ENCODE peak calls at places on chromosomes 1 and 21, in nine cellular contexts. G, Z, B, C, R, M, A, P and J are unnamed samples. For H3K4me1, the result is how much of the 10 kb centered on the place peaks cover.

GRCh38 chr1:204369006-204369726 is 9.4 kb upstream of the PLEKHA6 start:
- DNase-seq in G (no peak), M (no peak), Z (no peak), B (no peak), A (no peak), R (no peak), P (no peak), C (no peak), J (no peak)

GRCh38 chr1:33070628-33071027 is 10.3 kb upstream of the AZIN2 start:
- DNase-seq in G (no peak), Z (no peak), M (no peak), A (no peak), P (no peak), C (no peak), B (no peak), R (no peak), J (no peak)

GRCh38 chr1:44497422-44498170 is 92.5 kb downstream of the RNF220 start:
- DNase-seq in Z (no peak), B (no peak), A (no peak), G (no peak), R (no peak), C (no peak), P (no peak), M (no peak), J (no peak)

GRCh38 chr1:218743861-218744505 is 398.8 kb downstream of the TGFB2 start:
- DNase-seq in Z (no peak), R (no peak), P (no peak), B (no peak), A (no peak), M (no peak), G (no peak), C (no peak), J (no peak)

GRCh38 chr1:183205196-183205781 is 19.2 kb downstream of the LAMC2 start:
- DNase-seq in R (peak), Z (no peak), M (no peak), P (no peak), A (no peak), B (no peak), G (peak), C (peak), J (no peak)

GRCh38 chr1:94727846-94728715 is 92.1 kb upstream of the SLC44A3 start:
- DNase-seq in P (no peak), R (peak), A (no peak), Z (no peak), M (no peak), C (no peak), G (peak), B (no peak), J (no peak)

GRCh38 chr1:245698860-245699259 is 544.1 kb downstream of the KIF26B start:
- DNase-seq in G (no peak), A (no peak), Z (no peak), M (no peak), B (peak), R (no peak), P (no peak), C (no peak), J (no peak)

GRCh38 chr1:172394167-172394751 is 26.2 kb upstream of the C1orf105 start:
- DNase-seq in R (no peak), G (peak), M (no peak), A (no peak), C (no peak), Z (peak), B (peak), P (no peak), J (peak)

GRCh38 chr1:25031601-25031965 is 101.5 kb upstream of the RUNX3 start:
- DNase-seq in A (no peak), Z (no peak), P (no peak), M (no peak), G (no peak), R (no peak), B (peak), C (no peak), J (no peak)

GRCh38 chr1:2934642-2935081 is 86.6 kb upstream of the ACTRT2 start:
- DNase-seq in C (no peak), G (no peak), P (no peak), R (no peak), A (no peak), Z (no peak), M (no peak), B (no peak), J (no peak)

GRCh38 chr1:115642168-115643072 is 650 bp downstream of the VANGL1 start:
- DNase-seq in R (peak), M (peak), A (peak), Z (peak), G (peak), P (peak), C (peak), B (no peak), J (peak)

GRCh38 chr1:154760469-154760933 is 109.6 kb downstream of the KCNN3 start:
- DNase-seq in A (peak), M (peak), G (peak), B (peak), P (peak), R (peak), C (no peak), Z (peak), J (peak)

GRCh38 chr1:197541411-197541810 is 233.9 kb downstream of the DENND1B start:
- DNase-seq in G (no peak), A (no peak), Z (no peak), C (no peak), M (no peak), P (no peak), R (no peak), B (no peak), J (no peak)

GRCh38 chr1:169107673-169108160 is 1.2 kb downstream of the ATP1B1 start:
- DNase-seq in C (no peak), M (no peak), B (peak), A (no peak), Z (no peak), P (no peak), G (peak), R (peak), J (no peak)

GRCh38 chr1:232414100-232414499 is 215.8 kb downstream of the SIPA1L2 start:
- DNase-seq in P (no peak), G (no peak), C (no peak), A (no peak), B (no peak), R (no peak), M (no peak), Z (no peak), J (no peak)

GRCh38 chr1:2256430-2257244 is 28.5 kb downstream of the SKI start:
- DNase-seq in A (peak), P (no peak), G (no peak), B (no peak), C (no peak), Z (no peak), M (no peak), R (no peak), J (no peak)

GRCh38 chr1:54273092-54273836 is 73.3 kb downstream of the MRPL37 start:
- DNase-seq in B (peak), Z (peak), M (peak), C (peak), A (peak), P (peak), G (peak), R (peak), J (peak)

GRCh38 chr1:15386128-15386824 is 23.4 kb upstream of the EFHD2 start:
- DNase-seq in M (no peak), G (no peak), A (no peak), P (no peak), C (no peak), Z (no peak), R (no peak), B (no peak), J (no peak)

GRCh38 chr1:66315675-66316074 is 218.3 kb upstream of the SGIP1 start:
- DNase-seq in B (no peak), R (no peak), P (no peak), Z (no peak), A (no peak), G (no peak), M (no peak), C (no peak), J (no peak)

GRCh38 chr1:19435851-19436465 is 49.4 kb downstream of the CAPZB start:
- DNase-seq in M (no peak), R (peak), G (peak), B (no peak), Z (no peak), A (no peak), P (no peak), C (no peak), J (no peak)

GRCh38 chr1:33823401-33823800 is 40.5 kb upstream of the HMGB4 start:
- DNase-seq in M (peak), C (no peak), Z (no peak), G (no peak), B (no peak), R (no peak), P (no peak), A (no peak), J (no peak)

GRCh38 chr1:202243006-202243405 is 49.4 kb downstream of the LGR6 start:
- DNase-seq in Z (no peak), B (no peak), R (no peak), P (no peak), C (no peak), M (no peak), A (no peak), G (no peak), J (no peak)

GRCh38 chr1:227934476-227935313 is 13.0 kb downstream of the WNT9A start:
- DNase-seq in G (peak), C (peak), M (no peak), B (no peak), Z (no peak), P (peak), R (peak), A (no peak), J (peak)

GRCh38 chr1:6785721-6786505 is 659 bp downstream of the CAMTA1 start:
- DNase-seq in C (peak), G (peak), R (peak), P (peak), M (no peak), A (peak), B (peak), Z (peak), J (no peak)

GRCh38 chr21:44391345-44392091 is 38.1 kb downstream of the TRPM2 start:
- DNase-seq in Z (peak), A (peak), B (peak), G (peak), R (no peak), M (no peak), C (peak), P (no peak), J (no peak)

GRCh38 chr1:236342403-236343245 is 51.5 kb upstream of the EDARADD start:
- DNase-seq in P (no peak), C (no peak), M (no peak), R (peak), G (no peak), A (no peak), Z (no peak), B (no peak), J (no peak)

GRCh38 chr21:32958288-32958992 is 67.3 kb upstream of the OLIG2 start:
- DNase-seq in P (no peak), G (no peak), M (no peak), R (no peak), A (no peak), C (no peak), B (no peak), Z (no peak), J (no peak)

GRCh38 chr1:44249543-44249942 is 36.3 kb downstream of the DMAP1 start:
- DNase-seq in A (no peak), C (no peak), R (peak), P (no peak), B (no peak), G (peak), Z (no peak), M (no peak), J (no peak)

GRCh38 chr1:89356658-89357400 is 7.0 kb upstream of the GBP6 start:
- DNase-seq in G (no peak), M (no peak), B (no peak), P (no peak), A (no peak), C (no peak), R (peak), Z (no peak), J (peak)

GRCh38 chr1:186303911-186304310 is 71.1 kb downstream of the TPR start:
- DNase-seq in B (no peak), G (no peak), Z (no peak), P (no peak), A (no peak), M (no peak), R (no peak), C (no peak), J (no peak)

GRCh38 chr1:186307445-186307844 is 67.6 kb downstream of the TPR start:
- DNase-seq in B (no peak), R (no peak), A (no peak), P (no peak), M (no peak), C (peak), Z (no peak), G (no peak), J (no peak)

GRCh38 chr1:186306533-186306932 is 68.5 kb downstream of the TPR start:
- DNase-seq in C (no peak), A (no peak), R (no peak), P (no peak), Z (no peak), B (no peak), G (no peak), M (no peak), J (no peak)

GRCh38 chr1:186302378-186302920 is 72.6 kb downstream of the TPR start:
- DNase-seq in P (no peak), C (no peak), B (no peak), R (no peak), G (no peak), M (no peak), Z (no peak), A (no peak), J (no peak)

GRCh38 chr1:186304982-186305949 is 69.8 kb downstream of the TPR start:
- DNase-seq in R (peak), M (no peak), P (no peak), C (no peak), G (no peak), Z (no peak), A (no peak), B (peak), J (peak)
- H3K4me1 ChIP-seq in R (under half), M (under half), P (under half), C (under half), G (under half), Z (under half), A (under half), B (under half), J (under half)

DNA sequence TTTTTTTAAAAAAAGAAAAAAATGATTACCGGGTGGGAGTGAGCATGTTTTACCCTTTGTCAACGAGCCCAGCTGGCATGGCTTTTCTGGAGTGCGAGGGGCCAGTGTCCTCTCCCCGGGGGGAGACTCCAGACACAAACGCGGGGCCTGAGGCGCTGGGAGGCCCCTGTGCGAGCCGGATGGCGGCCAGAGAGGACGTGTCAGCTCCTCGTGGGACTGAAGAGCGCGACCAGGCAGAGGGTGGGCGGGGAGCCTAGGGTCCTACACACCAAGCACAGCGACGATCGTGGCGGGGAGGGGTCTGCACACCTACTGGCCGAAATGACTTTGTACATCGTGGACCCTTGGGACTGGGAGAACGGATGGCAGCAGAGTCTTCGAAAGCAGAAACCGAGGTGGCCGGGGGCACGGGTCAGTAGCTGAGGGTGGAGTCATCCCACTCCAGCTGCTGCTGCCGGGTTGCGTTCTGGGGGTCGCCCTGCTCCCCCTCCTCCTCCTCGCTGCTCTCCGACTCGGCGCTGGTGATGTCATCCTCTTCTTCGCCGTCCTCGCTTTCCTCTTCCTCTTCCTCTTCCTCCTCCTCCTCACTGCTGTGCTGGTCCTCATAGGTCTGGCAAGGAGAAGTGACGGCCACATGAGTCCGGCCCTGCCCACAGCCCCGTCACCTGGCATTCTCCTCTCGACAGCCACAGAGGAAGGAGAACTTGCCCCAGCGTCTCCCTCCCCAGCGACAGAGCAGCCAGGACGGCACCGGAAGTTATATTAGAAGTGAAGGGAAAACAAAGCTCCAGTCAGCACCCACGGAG is 78.8 kb downstream of the PIK3CD start:
- DNase-seq in C (no peak), M (peak), B (no peak), A (peak), G (peak), P (no peak), R (no peak), Z (no peak), J (no peak)
- H3K4me1 ChIP-seq in C (under half), M (under half), B (under half), A (under half), G (under half), P (under half), R (under half), Z (under half), J (under half)

GRCh38 chr1:112391603-112391940 is 4.4 kb upstream of the CTTNBP2NL start:
- DNase-seq in A (no peak), G (no peak), C (no peak), Z (no peak), M (peak), P (no peak), B (no peak), R (no peak), J (no peak)

GRCh38 chr1:112394743-112395062 is 1.3 kb upstream of the CTTNBP2NL start:
- DNase-seq in A (no peak), C (no peak), G (no peak), R (no peak), P (no peak), B (no peak), M (no peak), Z (no peak), J (no peak)

GRCh38 chr1:112395832-112396667 is at the start of gene CTTNBP2NL:
- DNase-seq in R (peak), M (peak), B (peak), C (peak), A (peak), G (peak), Z (peak), P (peak), J (peak)

GRCh38 chr1:112395261-112395831 is 668 bp upstream of the CTTNBP2NL start:
- DNase-seq in C (no peak), Z (no peak), A (no peak), R (no peak), M (no peak), B (no peak), G (no peak), P (no peak), J (peak)

DNA sequence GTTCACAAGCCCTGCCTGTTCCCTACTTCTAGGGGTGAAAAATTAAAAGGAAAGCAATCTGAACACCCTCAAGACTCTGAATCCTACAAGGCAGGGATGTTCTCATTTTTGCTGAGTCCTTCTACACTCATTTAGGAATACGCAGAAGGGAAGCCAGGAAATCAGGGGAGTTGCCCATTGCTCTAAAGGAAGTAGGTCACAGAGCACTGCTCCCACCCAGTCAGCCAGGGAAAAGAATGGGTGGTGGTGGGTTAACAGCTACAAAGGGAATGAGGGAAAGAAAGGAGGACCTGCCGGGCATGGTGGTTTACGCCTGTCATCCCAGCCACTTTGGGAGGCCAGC is 2.4 kb upstream of the CTTNBP2NL start:
- DNase-seq in R (peak), Z (no peak), C (no peak), M (no peak), B (no peak), P (peak), G (peak), A (peak), J (no peak)
- H3K4me1 ChIP-seq in R (under half), Z (under half), C (half or more), M (under half), B (under half), P (under half), G (half or more), A (under half), J (under half)

DNA sequence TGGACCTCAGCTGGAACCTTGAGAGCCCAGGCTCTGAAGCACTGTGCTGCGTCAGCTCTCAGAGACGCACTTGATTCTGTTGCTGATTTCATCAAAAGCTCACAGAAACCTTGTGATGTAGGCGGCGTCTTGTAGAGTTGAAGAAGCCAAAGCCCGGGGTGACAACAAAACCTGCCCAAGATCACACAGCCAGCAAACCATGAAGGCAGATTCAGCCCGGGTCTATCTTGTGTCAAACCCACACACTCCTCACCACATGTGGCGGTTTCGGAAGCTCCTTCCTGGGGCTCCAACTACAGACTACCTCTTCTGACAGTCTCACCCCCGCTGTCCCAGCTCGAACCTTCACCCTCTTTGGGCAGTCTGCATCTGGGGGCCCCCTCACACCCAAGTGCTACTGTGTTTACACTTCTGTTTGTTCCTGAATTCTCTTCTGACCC is 50.4 kb downstream of the TENT5C start:
- DNase-seq in R (no peak), C (no peak), A (no peak), G (no peak), B (peak), M (no peak), P (no peak), Z (peak), J (peak)
- H3K4me1 ChIP-seq in R (under half), C (under half), A (under half), G (under half), B (half or more), M (under half), P (under half), Z (under half), J (under half)

DNA sequence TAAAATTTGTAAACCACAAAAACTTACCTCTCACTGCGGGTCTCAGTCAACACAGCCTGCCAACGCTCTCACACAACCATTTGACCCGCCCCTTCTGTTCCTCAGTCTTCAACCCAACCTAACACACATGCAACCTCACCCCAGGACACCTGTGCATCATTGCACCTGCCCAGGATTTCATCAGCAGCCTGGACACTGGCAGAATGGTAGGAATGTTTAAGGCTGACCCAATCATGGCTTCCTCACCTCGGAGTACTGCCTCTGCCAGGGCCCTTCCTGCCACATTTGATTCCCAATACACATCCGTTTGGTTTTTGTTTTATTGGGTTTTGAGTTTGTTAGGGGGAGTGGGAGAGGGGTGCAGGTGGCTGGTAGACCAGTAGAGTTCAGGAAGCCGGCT is 40.7 kb downstream of the TOMM20 start:
- DNase-seq in M (no peak), P (no peak), R (no peak), A (no peak), C (no peak), G (no peak), B (no peak), Z (no peak), J (no peak)
- H3K4me1 ChIP-seq in M (under half), P (under half), R (under half), A (under half), C (under half), G (under half), B (under half), Z (under half), J (under half)